ENCODE peak calls at places on chromosomes 2 and 18, in ten cellular contexts. One of them, this sample, is unnamed. For H3K4me1, the result is how much of the 10 kb centered on the place peaks cover.

GRCh38 chr2:25419678-25420242 is 78.0 kb upstream of the DNMT3A start:
- DNase-seq in Peyer's patch: no peak
- DNase-seq in lung: no peak
- DNase-seq in sigmoid colon: no peak
- DNase-seq in kidney: no peak
- DNase-seq in neural progenitor cell: no peak
- DNase-seq in CD8-positive, alpha-beta T cell: no peak
- DNase-seq in cardiac muscle cell: no peak
- DNase-seq in SK-N-SH: no peak
- DNase-seq in heart right ventricle: no peak
- DNase-seq in this sample: no peak

GRCh38 chr2:204842731-204843490 is 297.6 kb downstream of the PARD3B start:
- DNase-seq in Peyer's patch: no peak
- DNase-seq in lung: no peak
- DNase-seq in sigmoid colon: peak
- DNase-seq in kidney: no peak
- DNase-seq in neural progenitor cell: no peak
- DNase-seq in CD8-positive, alpha-beta T cell: no peak
- DNase-seq in cardiac muscle cell: no peak
- DNase-seq in SK-N-SH: no peak
- DNase-seq in heart right ventricle: peak
- DNase-seq in this sample: no peak

GRCh38 chr2:190887089-190887488 is 6.5 kb downstream of the GLS start:
- DNase-seq in Peyer's patch: no peak
- DNase-seq in lung: no peak
- DNase-seq in sigmoid colon: no peak
- DNase-seq in kidney: no peak
- DNase-seq in neural progenitor cell: no peak
- DNase-seq in CD8-positive, alpha-beta T cell: no peak
- DNase-seq in cardiac muscle cell: no peak
- DNase-seq in SK-N-SH: no peak
- DNase-seq in heart right ventricle: no peak
- DNase-seq in this sample: no peak

GRCh38 chr2:7356909-7357584 is 439.8 kb downstream of the RNF144A start:
- DNase-seq in Peyer's patch: no peak
- DNase-seq in lung: no peak
- DNase-seq in sigmoid colon: no peak
- DNase-seq in kidney: peak
- DNase-seq in neural progenitor cell: no peak
- DNase-seq in CD8-positive, alpha-beta T cell: no peak
- DNase-seq in cardiac muscle cell: no peak
- DNase-seq in SK-N-SH: no peak
- DNase-seq in heart right ventricle: no peak
- DNase-seq in this sample: no peak

GRCh38 chr2:85611705-85612587 is at the start of gene C2orf68:
- DNase-seq in Peyer's patch: peak
- DNase-seq in lung: peak
- DNase-seq in sigmoid colon: peak
- DNase-seq in kidney: peak
- DNase-seq in neural progenitor cell: peak
- DNase-seq in CD8-positive, alpha-beta T cell: peak
- DNase-seq in cardiac muscle cell: peak
- DNase-seq in SK-N-SH: peak
- DNase-seq in heart right ventricle: peak
- DNase-seq in this sample: peak

GRCh38 chr2:178764097-178764496 is 43.1 kb downstream of the TTN start:
- DNase-seq in Peyer's patch: no peak
- DNase-seq in lung: no peak
- DNase-seq in sigmoid colon: no peak
- DNase-seq in kidney: no peak
- DNase-seq in neural progenitor cell: no peak
- DNase-seq in CD8-positive, alpha-beta T cell: no peak
- DNase-seq in cardiac muscle cell: no peak
- DNase-seq in SK-N-SH: no peak
- DNase-seq in heart right ventricle: no peak
- DNase-seq in this sample: no peak

GRCh38 chr18:32770651-32771168 is 2.1 kb downstream of the KLHL14 start:
- DNase-seq in Peyer's patch: peak
- DNase-seq in lung: no peak
- DNase-seq in sigmoid colon: no peak
- DNase-seq in kidney: peak
- DNase-seq in neural progenitor cell: peak
- DNase-seq in CD8-positive, alpha-beta T cell: no peak
- DNase-seq in cardiac muscle cell: no peak
- DNase-seq in SK-N-SH: peak
- DNase-seq in heart right ventricle: no peak
- DNase-seq in this sample: no peak

GRCh38 chr2:20594048-20594750 is 56.7 kb downstream of the HS1BP3 start:
- DNase-seq in Peyer's patch: peak
- DNase-seq in lung: no peak
- DNase-seq in sigmoid colon: peak
- DNase-seq in kidney: peak
- DNase-seq in neural progenitor cell: no peak
- DNase-seq in CD8-positive, alpha-beta T cell: no peak
- DNase-seq in cardiac muscle cell: no peak
- DNase-seq in SK-N-SH: no peak
- DNase-seq in heart right ventricle: no peak
- DNase-seq in this sample: peak

GRCh38 chr2:205996156-205996555 is 89.8 kb downstream of the INO80D start:
- DNase-seq in Peyer's patch: no peak
- DNase-seq in lung: no peak
- DNase-seq in sigmoid colon: no peak
- DNase-seq in kidney: no peak
- DNase-seq in neural progenitor cell: no peak
- DNase-seq in CD8-positive, alpha-beta T cell: no peak
- DNase-seq in cardiac muscle cell: no peak
- DNase-seq in SK-N-SH: no peak
- DNase-seq in heart right ventricle: no peak
- DNase-seq in this sample: no peak

GRCh38 chr2:128473175-128474013 is 154.7 kb upstream of the HS6ST1 start:
- DNase-seq in Peyer's patch: no peak
- DNase-seq in lung: peak
- DNase-seq in sigmoid colon: peak
- DNase-seq in kidney: peak
- DNase-seq in neural progenitor cell: peak
- DNase-seq in CD8-positive, alpha-beta T cell: no peak
- DNase-seq in cardiac muscle cell: no peak
- DNase-seq in SK-N-SH: no peak
- DNase-seq in heart right ventricle: no peak
- DNase-seq in this sample: peak

GRCh38 chr2:73921581-73921980 is 5.1 kb upstream of the DGUOK start:
- DNase-seq in Peyer's patch: no peak
- DNase-seq in lung: no peak
- DNase-seq in sigmoid colon: no peak
- DNase-seq in kidney: no peak
- DNase-seq in neural progenitor cell: no peak
- DNase-seq in CD8-positive, alpha-beta T cell: no peak
- DNase-seq in cardiac muscle cell: no peak
- DNase-seq in SK-N-SH: no peak
- DNase-seq in heart right ventricle: no peak
- DNase-seq in this sample: no peak
- H3K27ac ChIP-seq in Peyer's patch: no peak
- H3K27ac ChIP-seq in lung: no peak
- H3K27ac ChIP-seq in sigmoid colon: peak
- H3K27ac ChIP-seq in kidney: no peak
- H3K27ac ChIP-seq in neural progenitor cell: no peak
- H3K27ac ChIP-seq in CD8-positive, alpha-beta T cell: no peak
- H3K27ac ChIP-seq in cardiac muscle cell: no peak
- H3K27ac ChIP-seq in SK-N-SH: no peak
- H3K27ac ChIP-seq in heart right ventricle: no peak
- H3K27ac ChIP-seq in this sample: no peak

GRCh38 chr2:98468621-98469236 is 24.1 kb downstream of the INPP4A start:
- DNase-seq in Peyer's patch: no peak
- DNase-seq in lung: no peak
- DNase-seq in sigmoid colon: peak
- DNase-seq in kidney: no peak
- DNase-seq in neural progenitor cell: no peak
- DNase-seq in CD8-positive, alpha-beta T cell: no peak
- DNase-seq in cardiac muscle cell: no peak
- DNase-seq in SK-N-SH: no peak
- DNase-seq in heart right ventricle: no peak
- DNase-seq in this sample: no peak

GRCh38 chr2:98472132-98472650 is 27.5 kb downstream of the INPP4A start:
- DNase-seq in Peyer's patch: no peak
- DNase-seq in lung: no peak
- DNase-seq in sigmoid colon: peak
- DNase-seq in kidney: no peak
- DNase-seq in neural progenitor cell: no peak
- DNase-seq in CD8-positive, alpha-beta T cell: no peak
- DNase-seq in cardiac muscle cell: no peak
- DNase-seq in SK-N-SH: peak
- DNase-seq in heart right ventricle: no peak
- DNase-seq in this sample: no peak

GRCh38 chr2:98469862-98470544 is 25.3 kb downstream of the INPP4A start:
- DNase-seq in Peyer's patch: no peak
- DNase-seq in lung: no peak
- DNase-seq in sigmoid colon: peak
- DNase-seq in kidney: no peak
- DNase-seq in neural progenitor cell: no peak
- DNase-seq in CD8-positive, alpha-beta T cell: no peak
- DNase-seq in cardiac muscle cell: no peak
- DNase-seq in SK-N-SH: no peak
- DNase-seq in heart right ventricle: no peak
- DNase-seq in this sample: no peak

GRCh38 chr2:98471402-98472131 is 26.9 kb downstream of the INPP4A start:
- DNase-seq in Peyer's patch: no peak
- DNase-seq in lung: no peak
- DNase-seq in sigmoid colon: peak
- DNase-seq in kidney: no peak
- DNase-seq in neural progenitor cell: no peak
- DNase-seq in CD8-positive, alpha-beta T cell: no peak
- DNase-seq in cardiac muscle cell: no peak
- DNase-seq in SK-N-SH: no peak
- DNase-seq in heart right ventricle: no peak
- DNase-seq in this sample: no peak

GRCh38 chr2:98470851-98471255 is 26.2 kb downstream of the INPP4A start:
- DNase-seq in Peyer's patch: no peak
- DNase-seq in lung: no peak
- DNase-seq in sigmoid colon: peak
- DNase-seq in kidney: no peak
- DNase-seq in neural progenitor cell: no peak
- DNase-seq in CD8-positive, alpha-beta T cell: no peak
- DNase-seq in cardiac muscle cell: no peak
- DNase-seq in SK-N-SH: no peak
- DNase-seq in heart right ventricle: no peak
- DNase-seq in this sample: no peak
- H3K4me1 ChIP-seq in Peyer's patch: under half
- H3K4me1 ChIP-seq in lung: under half
- H3K4me1 ChIP-seq in sigmoid colon: under half
- H3K4me1 ChIP-seq in kidney: under half
- H3K4me1 ChIP-seq in neural progenitor cell: under half
- H3K4me1 ChIP-seq in CD8-positive, alpha-beta T cell: half or more
- H3K4me1 ChIP-seq in cardiac muscle cell: under half
- H3K4me1 ChIP-seq in SK-N-SH: under half
- H3K4me1 ChIP-seq in heart right ventricle: half or more
- H3K4me1 ChIP-seq in this sample: under half

GRCh38 chr2:72579595-72580180 is 246.1 kb downstream of the EXOC6B start:
- DNase-seq in Peyer's patch: no peak
- DNase-seq in lung: no peak
- DNase-seq in sigmoid colon: no peak
- DNase-seq in kidney: no peak
- DNase-seq in neural progenitor cell: peak
- DNase-seq in CD8-positive, alpha-beta T cell: no peak
- DNase-seq in cardiac muscle cell: peak
- DNase-seq in SK-N-SH: peak
- DNase-seq in heart right ventricle: no peak
- DNase-seq in this sample: no peak
- TF ChIP-seq CTCF in Peyer's patch: peak
- TF ChIP-seq CTCF in lung: peak
- TF ChIP-seq CTCF in sigmoid colon: peak
- TF ChIP-seq CTCF in kidney: peak
- TF ChIP-seq CTCF in neural progenitor cell: peak
- TF ChIP-seq CTCF in CD8-positive, alpha-beta T cell: peak
- TF ChIP-seq CTCF in cardiac muscle cell: peak
- TF ChIP-seq CTCF in SK-N-SH: peak
- TF ChIP-seq CTCF in heart right ventricle: peak
- TF ChIP-seq CTCF in this sample: peak

GRCh38 chr18:36441872-36442271 is 144.4 kb downstream of the FHOD3 start:
- DNase-seq in Peyer's patch: no peak
- DNase-seq in lung: no peak
- DNase-seq in sigmoid colon: no peak
- DNase-seq in kidney: no peak
- DNase-seq in neural progenitor cell: no peak
- DNase-seq in CD8-positive, alpha-beta T cell: no peak
- DNase-seq in cardiac muscle cell: peak
- DNase-seq in SK-N-SH: no peak
- DNase-seq in heart right ventricle: no peak
- DNase-seq in this sample: no peak

GRCh38 chr18:36446059-36446458 is 148.5 kb downstream of the FHOD3 start:
- DNase-seq in Peyer's patch: no peak
- DNase-seq in lung: no peak
- DNase-seq in sigmoid colon: no peak
- DNase-seq in kidney: no peak
- DNase-seq in neural progenitor cell: no peak
- DNase-seq in CD8-positive, alpha-beta T cell: no peak
- DNase-seq in cardiac muscle cell: peak
- DNase-seq in SK-N-SH: peak
- DNase-seq in heart right ventricle: no peak
- DNase-seq in this sample: no peak

GRCh38 chr18:36441426-36441870 is 143.9 kb downstream of the FHOD3 start:
- DNase-seq in Peyer's patch: no peak
- DNase-seq in lung: no peak
- DNase-seq in sigmoid colon: no peak
- DNase-seq in kidney: no peak
- DNase-seq in neural progenitor cell: no peak
- DNase-seq in CD8-positive, alpha-beta T cell: no peak
- DNase-seq in cardiac muscle cell: no peak
- DNase-seq in SK-N-SH: no peak
- DNase-seq in heart right ventricle: no peak
- DNase-seq in this sample: no peak

GRCh38 chr18:36440614-36441013 is 143.1 kb downstream of the FHOD3 start:
- DNase-seq in Peyer's patch: no peak
- DNase-seq in lung: no peak
- DNase-seq in sigmoid colon: no peak
- DNase-seq in kidney: no peak
- DNase-seq in neural progenitor cell: no peak
- DNase-seq in CD8-positive, alpha-beta T cell: no peak
- DNase-seq in cardiac muscle cell: no peak
- DNase-seq in SK-N-SH: peak
- DNase-seq in heart right ventricle: no peak
- DNase-seq in this sample: no peak

GRCh38 chr18:36442717-36443116 is 145.2 kb downstream of the FHOD3 start:
- DNase-seq in Peyer's patch: no peak
- DNase-seq in lung: no peak
- DNase-seq in sigmoid colon: no peak
- DNase-seq in kidney: no peak
- DNase-seq in neural progenitor cell: no peak
- DNase-seq in CD8-positive, alpha-beta T cell: no peak
- DNase-seq in cardiac muscle cell: no peak
- DNase-seq in SK-N-SH: no peak
- DNase-seq in heart right ventricle: no peak
- DNase-seq in this sample: no peak
- H3K27ac ChIP-seq in Peyer's patch: no peak
- H3K27ac ChIP-seq in lung: peak
- H3K27ac ChIP-seq in sigmoid colon: peak
- H3K27ac ChIP-seq in kidney: no peak
- H3K27ac ChIP-seq in neural progenitor cell: no peak
- H3K27ac ChIP-seq in CD8-positive, alpha-beta T cell: no peak
- H3K27ac ChIP-seq in cardiac muscle cell: peak
- H3K27ac ChIP-seq in SK-N-SH: peak
- H3K27ac ChIP-seq in heart right ventricle: peak
- H3K27ac ChIP-seq in this sample: peak

This sample was measured in suprapubic skin.